ENCODE peak calls at places on chromosomes 12 and 14, in five cellular contexts. W is heart right ventricle; Y is CD8-positive, alpha-beta memory T cell; J is WERI-Rb-1; Z is mammary epithelial cell. R is an unnamed sample.

GRCh38 chr12:19449814-19450213 is 10.5 kb downstream of the AEBP2 start:
- DNase-seq in W (no peak), Y (no peak), J (no peak), Z (no peak), R (no peak)

GRCh38 chr12:26124491-26125450 is at the start of gene BHLHE41:
- DNase-seq in W (peak; percentile 83), Y (no peak), J (peak; percentile 37), Z (peak; percentile 83), R (peak; percentile 74)

GRCh38 chr12:70785896-70786295 is 134.6 kb downstream of the PTPRR start:
- DNase-seq in W (no peak), Y (no peak), J (no peak), Z (no peak), R (no peak)

GRCh38 chr12:9951026-9951652 is 19.0 kb upstream of the CLEC2A start:
- DNase-seq in W (no peak), Y (peak; percentile 60), J (no peak), Z (no peak), R (no peak)

GRCh38 chr12:54360717-54361456 is 3.4 kb downstream of the GPR84 start:
- DNase-seq in W (peak; percentile 71), Y (peak; percentile 65), J (peak; percentile 94), Z (peak; percentile 64), R (peak; percentile 89)

GRCh38 chr12:65798903-65799302 is 25.4 kb upstream of the HMGA2 start:
- DNase-seq in W (no peak), Y (no peak), J (no peak), Z (no peak), R (no peak)

GRCh38 chr12:71029302-71029701 is 108.8 kb upstream of the PTPRR start:
- DNase-seq in W (no peak), Y (no peak), J (peak; percentile 34), Z (no peak), R (no peak)

GRCh38 chr12:49902399-49903350 is 1.0 kb downstream of the FAIM2 start:
- DNase-seq in W (no peak), Y (no peak), J (no peak), Z (no peak), R (no peak)

GRCh38 chr12:15856097-15856982 is 25.8 kb upstream of the STRAP start:
- DNase-seq in W (peak; percentile 62), Y (peak; percentile 50), J (peak; percentile 43), Z (peak; percentile 41), R (no peak)

GRCh38 chr14:35858521-35859209 is 32.5 kb downstream of the BRMS1L start:
- DNase-seq in W (no peak), Y (no peak), J (no peak), Z (peak; percentile 87), R (no peak)

GRCh38 chr12:132030367-132031038 is 80.8 kb downstream of the EP400 start:
- DNase-seq in W (peak; percentile 69), Y (no peak), J (no peak), Z (no peak), R (no peak)

GRCh38 chr12:2431810-2432209 is 363.0 kb upstream of the FKBP4 start:
- DNase-seq in W (no peak), Y (no peak), J (no peak), Z (no peak), R (peak; percentile 48)

GRCh38 chr12:81542621-81543020 is 216.5 kb downstream of the PPFIA2 start:
- DNase-seq in W (no peak), Y (no peak), J (no peak), Z (no peak), R (no peak)

GRCh38 chr14:55697358-55697985 is 117.5 kb downstream of the KTN1 start:
- DNase-seq in W (no peak), Y (no peak), J (no peak), Z (no peak), R (no peak)

GRCh38 chr12:117141097-117141898 is 42.1 kb upstream of the TESC start:
- DNase-seq in W (no peak), Y (no peak), J (no peak), Z (no peak), R (no peak)

GRCh38 chr12:51832708-51833107 is 15.8 kb downstream of the FIGNL2 start:
- DNase-seq in W (no peak), Y (no peak), J (no peak), Z (no peak), R (no peak)

GRCh38 chr12:57620245-57620935 is 9.2 kb downstream of the ARHGEF25 start:
- DNase-seq in W (no peak), Y (no peak), J (no peak), Z (no peak), R (no peak)

GRCh38 chr14:24395609-24396580 is 2.9 kb upstream of the NYNRIN start:
- DNase-seq in W (no peak), Y (no peak), J (no peak), Z (peak; percentile 83), R (no peak)

GRCh38 chr14:93206793-93207467 is at the start of the genes GON7 and UBR7:
- DNase-seq in W (peak; percentile 97), Y (peak; percentile 91), J (peak; percentile 97), Z (peak; percentile 97), R (peak; percentile 94)

GRCh38 chr12:103806807-103807206 is 34.2 kb downstream of the NT5DC3 start:
- DNase-seq in W (no peak), Y (no peak), J (no peak), Z (no peak), R (peak; percentile 43)

GRCh38 chr14:33432407-33433023 is 493.8 kb downstream of the NPAS3 start:
- DNase-seq in W (no peak), Y (no peak), J (peak; percentile 41), Z (peak; percentile 11), R (no peak)

GRCh38 chr12:111443086-111443485 is 37.4 kb downstream of the SH2B3 start:
- DNase-seq in W (no peak), Y (no peak), J (no peak), Z (no peak), R (no peak)

GRCh38 chr12:93115198-93115601 is 186.1 kb upstream of the EEA1 start:
- DNase-seq in W (no peak), Y (no peak), J (no peak), Z (no peak), R (no peak)

GRCh38 chr14:33475623-33476022 is 475.3 kb downstream of the EGLN3 start:
- DNase-seq in W (peak; percentile 10), Y (no peak), J (peak; percentile 57), Z (peak; percentile 38), R (no peak)

GRCh38 chr14:54440037-54440436 is 1.1 kb downstream of the CNIH1 start:
- DNase-seq in W (no peak), Y (no peak), J (no peak), Z (peak; percentile 27), R (no peak)
- H3K4me3 ChIP-seq in W (peak overlapping the region; percentile 60), Y (no peak overlapping the region), J (peak overlapping the region; percentile 81), Z (peak overlapping the region; percentile 65), R (peak overlapping the region; percentile 64)

DNA sequence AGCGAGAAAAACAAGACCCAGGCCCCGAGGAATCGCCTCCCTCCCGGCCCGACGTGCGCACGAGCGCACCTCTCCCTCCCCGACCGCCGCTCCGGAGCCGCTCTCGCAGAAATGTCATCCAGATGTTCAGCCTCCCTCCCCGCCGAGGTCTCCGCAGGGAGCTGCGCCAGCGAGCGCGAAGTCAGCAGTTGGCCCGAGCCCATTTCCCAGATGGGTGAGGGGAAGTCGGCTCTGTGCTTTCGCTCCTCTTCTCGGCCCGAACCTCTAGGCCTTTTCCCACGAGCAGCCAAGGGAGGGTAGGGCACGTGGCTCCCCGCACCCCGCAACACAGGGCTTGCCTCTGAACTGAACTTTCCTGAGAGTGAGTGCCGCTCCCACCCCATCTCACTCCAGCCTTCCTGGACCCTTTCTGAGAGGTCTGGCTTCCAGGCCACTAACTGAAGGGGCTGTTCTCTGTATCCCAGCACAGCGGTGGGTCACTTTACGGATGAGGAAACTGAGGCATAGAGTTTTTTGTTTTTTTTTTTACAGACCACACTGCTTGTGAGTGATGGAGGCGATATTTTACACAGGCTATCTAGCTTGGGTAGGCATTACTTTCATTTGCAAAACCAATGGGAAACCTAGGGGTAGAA is 1.0 kb upstream of the TGFB3 start:
- DNase-seq in W (peak; percentile 81), Y (no peak), J (no peak), Z (peak; percentile 14), R (peak; percentile 87)
- H3K27ac ChIP-seq in W (peak overlapping the region; percentile 98), Y (no peak overlapping the region), J (no peak overlapping the region), Z (no peak overlapping the region), R (peak overlapping the region; percentile 99)

GRCh38 chr12:106584104-106585064 is 1.6 kb downstream of the RFX4 start:
- DNase-seq in W (no peak), Y (no peak), J (no peak), Z (no peak), R (no peak)
- H3K4me3 ChIP-seq in W (no peak overlapping the region), Y (no peak overlapping the region), J (no peak overlapping the region), Z (no peak overlapping the region), R (no peak overlapping the region)

GRCh38 chr14:59281613-59282012 is 93.1 kb downstream of the DAAM1 start:
- DNase-seq in W (no peak), Y (no peak), J (no peak), Z (peak; percentile 83), R (no peak)
- H3K27ac ChIP-seq in W (no peak overlapping the region), Y (no peak overlapping the region), J (no peak overlapping the region), Z (peak overlapping the region; percentile 95), R (no peak overlapping the region)

GRCh38 chr14:22567437-22567836 is 21.6 kb downstream of the DAD1 start:
- DNase-seq in W (no peak), Y (no peak), J (no peak), Z (no peak), R (no peak)
- H3K4me3 ChIP-seq in W (no peak overlapping the region), Y (no peak overlapping the region), J (peak overlapping the region; percentile 29), Z (no peak overlapping the region), R (no peak overlapping the region)

DNA sequence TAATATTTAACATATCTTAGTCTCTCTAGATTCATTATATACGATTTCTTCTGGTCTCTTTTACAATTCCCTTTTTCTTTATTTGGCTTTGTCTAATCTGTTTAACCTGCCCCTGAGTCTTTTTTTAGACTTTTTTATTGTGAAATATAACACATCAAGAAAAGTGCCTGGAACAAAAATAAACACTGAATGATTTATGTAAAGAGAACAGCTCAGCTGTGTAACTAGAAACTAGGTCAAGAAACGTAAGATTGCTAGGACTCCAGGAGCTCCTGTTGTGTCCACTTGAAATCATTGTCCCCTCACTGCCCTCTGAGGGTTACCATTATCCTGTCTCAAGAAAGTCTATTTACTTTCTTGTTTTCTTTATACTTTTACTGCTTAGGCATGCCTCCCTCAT is 23.1 kb downstream of the EXD2 start:
- DNase-seq in W (no peak), Y (no peak), J (no peak), Z (no peak), R (no peak)
- H3K27ac ChIP-seq in W (no peak overlapping the region), Y (no peak overlapping the region), J (no peak overlapping the region), Z (no peak overlapping the region), R (no peak overlapping the region)

GRCh38 chr12:47740536-47741339 is 15.4 kb upstream of the ENDOU start:
- DNase-seq in W (no peak), Y (no peak), J (peak; percentile 40), Z (no peak), R (no peak)
- H3K4me3 ChIP-seq in W (no peak overlapping the region), Y (no peak overlapping the region), J (no peak overlapping the region), Z (no peak overlapping the region), R (no peak overlapping the region)

GRCh38 chr14:50795909-50796308 is 35.1 kb downstream of the NIN start:
- DNase-seq in W (no peak), Y (no peak), J (no peak), Z (no peak), R (no peak)
- H3K27ac ChIP-seq in W (no peak overlapping the region), Y (no peak overlapping the region), J (no peak overlapping the region), Z (no peak overlapping the region), R (no peak overlapping the region)

R was measured in uterus.